ENCODE peak calls at places on chromosomes 4 and X, in five cellular contexts. K is frontal cortex; Z is CD8-positive, alpha-beta memory T cell; P is AG09309; L is activated CD4-positive, alpha-beta T cell treated with anti-CD3 and anti-CD28 coated beads for 36 hours. D is an unnamed sample.

GRCh38 chr4:123096038-123096437 is 173.6 kb upstream of the NUDT6 start:
- DNase-seq in K (no peak), Z (no peak), P (no peak), L (no peak), D (no peak)

GRCh38 chr4:75679876-75680575 is 6.8 kb upstream of the G3BP2 start:
- DNase-seq in K (no peak), Z (no peak), P (no peak), L (no peak), D (no peak)

GRCh38 chrX:19658030-19658429 is 142.7 kb upstream of the MAP3K15 start:
- DNase-seq in K (no peak), Z (no peak), P (no peak), L (no peak), D (no peak)

GRCh38 chr4:15551740-15552446 is 82.2 kb downstream of the CC2D2A start:
- DNase-seq in K (no peak), Z (no peak), P (no peak), L (no peak), D (no peak)

GRCh38 chr4:159077702-159078495 is 25.0 kb upstream of the RAPGEF2 start:
- DNase-seq in K (no peak), Z (no peak), P (no peak), L (no peak), D (no peak)

GRCh38 chr4:145179201-145179860 is 1.1 kb downstream of the OTUD4 start:
- DNase-seq in K (peak), Z (peak), P (no peak), L (peak), D (no peak)

GRCh38 chr4:3792813-3793212 is 26.6 kb downstream of the ADRA2C start:
- DNase-seq in K (no peak), Z (no peak), P (no peak), L (peak), D (no peak)

GRCh38 chr4:168451744-168452394 is 28.4 kb downstream of the DDX60L start:
- DNase-seq in K (no peak), Z (no peak), P (no peak), L (no peak), D (no peak)

GRCh38 chr4:130077275-130077674 is 981.3 kb downstream of the C4orf33 start:
- DNase-seq in K (no peak), Z (no peak), P (no peak), L (no peak), D (peak)